ENCODE peak calls at places on chromosome 17, in four cellular contexts. X, D, J and W are unnamed samples.

GRCh38 chr17:20280832-20281231 is 186.5 kb downstream of the LGALS9B start:
- DNase-seq in X (no peak), D (no peak), J (no peak), W (no peak)

GRCh38 chr17:1186214-1186820 is 6.5 kb upstream of the ABR start:
- DNase-seq in X (no peak), D (no peak), J (no peak), W (no peak)

GRCh38 chr17:77140878-77141767 is at the start of gene SEC14L1:
- DNase-seq in X (no peak), D (peak; percentile 86), J (no peak), W (no peak)

GRCh38 chr17:45228985-45229517 is 7.4 kb downstream of the FMNL1 start:
- DNase-seq in X (no peak), D (peak; percentile 74), J (peak; percentile 76), W (no peak)

GRCh38 chr17:18143044-18143936 is 34.7 kb downstream of the MYO15A start:
- DNase-seq in X (no peak), D (peak; percentile 87), J (no peak), W (no peak)

GRCh38 chr17:59751955-59752413 is 44.5 kb downstream of the VMP1 start:
- DNase-seq in X (no peak), D (no peak), J (no peak), W (no peak)

GRCh38 chr17:17784599-17785264 is 52.1 kb downstream of the SREBF1 start:
- DNase-seq in X (no peak), D (no peak), J (no peak), W (no peak)

GRCh38 chr17:39107973-39108372 is 43.5 kb downstream of the PLXDC1 start:
- DNase-seq in X (no peak), D (peak; percentile 59), J (no peak), W (no peak)

GRCh38 chr17:1830288-1830687 is 483 bp downstream of the RPA1 start:
- DNase-seq in X (no peak), D (peak; percentile 45), J (no peak), W (no peak)

GRCh38 chr17:40945414-40945813 is 8.0 kb upstream of the KRT23 start:
- DNase-seq in X (no peak), D (no peak), J (no peak), W (no peak)

GRCh38 chr17:66915204-66915611 is 49.3 kb upstream of the CACNG4 start:
- DNase-seq in X (no peak), D (peak; percentile 71), J (no peak), W (no peak)

GRCh38 chr17:31570231-31570630 is 178.8 kb downstream of the RAB11FIP4 start:
- DNase-seq in X (no peak), D (no peak), J (no peak), W (no peak)

GRCh38 chr17:80704381-80704819 is 159.8 kb downstream of the RPTOR start:
- DNase-seq in X (no peak), D (no peak), J (no peak), W (no peak)

GRCh38 chr17:80706454-80706853 is 161.8 kb downstream of the RPTOR start:
- DNase-seq in X (no peak), D (no peak), J (no peak), W (no peak)

GRCh38 chr17:80704894-80705293 is 160.3 kb downstream of the RPTOR start:
- DNase-seq in X (no peak), D (no peak), J (no peak), W (no peak)

GRCh38 chr17:80708497-80708896 is 163.9 kb downstream of the RPTOR start:
- DNase-seq in X (no peak), D (no peak), J (no peak), W (no peak)

GRCh38 chr17:80705988-80706387 is 161.3 kb downstream of the RPTOR start:
- DNase-seq in X (no peak), D (no peak), J (no peak), W (no peak)
- TF ChIP-seq CTCF in X (no peak), D (no peak), J (no peak), W (no peak)

GRCh38 chr17:49583226-49583625 is 7.6 kb downstream of the NXPH3 start:
- DNase-seq in X (no peak), D (no peak), J (no peak), W (no peak)
- TF ChIP-seq CTCF in X (no peak), D (no peak), J (no peak), W (no peak)

GRCh38 chr17:42548070-42548837 is 4.5 kb upstream of the HSD17B1 start:
- DNase-seq in X (peak; percentile 87), D (peak; percentile 97), J (no peak), W (no peak)
- TF ChIP-seq CTCF in X (peak; percentile 67), D (peak; percentile 76), J (no peak), W (peak; percentile 35)

GRCh38 chr17:28857848-28858360 is 3.1 kb downstream of the ERAL1 start:
- DNase-seq in X (no peak), D (no peak), J (no peak), W (no peak)

GRCh38 chr17:28849281-28849680 is 5.5 kb upstream of the ERAL1 start:
- DNase-seq in X (no peak), D (no peak), J (no peak), W (no peak)

GRCh38 chr17:28860363-28860808 is 5.6 kb downstream of the ERAL1 start:
- DNase-seq in X (no peak), D (no peak), J (no peak), W (no peak)

GRCh38 chr17:28853295-28853694 is 1.5 kb upstream of the ERAL1 start:
- DNase-seq in X (no peak), D (no peak), J (no peak), W (no peak)

DNA sequence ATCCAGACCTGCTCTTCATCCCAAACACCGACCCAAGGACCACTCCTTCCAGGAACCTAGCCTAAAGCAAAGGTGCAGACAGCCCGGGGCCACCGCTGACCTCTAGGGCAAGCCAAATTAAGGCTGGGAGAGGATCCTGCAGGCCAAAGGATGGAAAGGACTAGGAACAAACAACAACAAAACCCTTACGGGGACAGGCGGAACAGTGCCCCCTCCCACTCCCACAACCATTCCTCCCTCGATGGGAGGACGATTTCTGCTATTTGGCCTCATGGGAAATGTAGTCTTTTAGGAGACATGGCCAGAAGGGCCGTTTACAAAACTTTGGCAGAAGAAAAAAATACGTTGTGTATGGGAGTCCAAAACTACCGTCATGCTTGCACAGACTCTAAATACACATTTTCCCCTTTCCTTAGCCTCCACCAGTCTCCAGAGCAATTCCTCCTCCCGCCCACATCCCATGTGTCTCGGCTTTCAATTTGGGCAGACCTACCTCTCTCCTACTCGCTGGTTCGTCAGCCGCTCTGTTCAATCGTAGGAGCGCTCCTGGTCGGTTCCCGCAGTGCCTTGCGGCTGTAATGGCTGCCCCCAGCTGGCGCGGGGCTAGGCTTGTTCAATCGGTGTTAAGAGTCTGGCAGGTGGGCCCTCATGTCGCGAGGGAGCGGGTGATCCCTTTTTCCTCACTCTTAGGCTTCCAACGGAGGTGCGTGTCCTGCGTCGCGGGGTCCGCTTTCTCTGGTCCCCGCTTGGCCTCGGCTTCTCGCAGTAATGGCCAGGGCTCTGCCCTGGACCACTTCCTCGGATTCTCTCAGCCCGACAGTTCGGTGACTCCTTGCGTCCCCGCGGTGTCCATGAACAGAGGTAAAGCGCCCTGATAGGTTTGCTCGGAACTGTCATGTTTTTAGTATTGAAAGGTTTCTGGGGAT is at the start of gene ERAL1:
- DNase-seq in X (peak; percentile 82), D (peak; percentile 94), J (peak; percentile 51), W (peak; percentile 49)
- TF ChIP-seq CTCF in X (peak; percentile 29), D (no peak), J (peak; percentile 19), W (peak; percentile 5)

GRCh38 chr17:55996826-55997225 is 156.4 kb upstream of the ANKFN1 start:
- DNase-seq in X (no peak), D (no peak), J (no peak), W (no peak)
- TF ChIP-seq CTCF in X (peak; percentile 45), D (peak; percentile 28), J (no peak), W (peak; percentile 17)

GRCh38 chr17:74566132-74566753 is 1.1 kb downstream of the CD300H start:
- DNase-seq in X (no peak), D (peak; percentile 88), J (no peak), W (no peak)
- TF ChIP-seq CTCF in X (peak; percentile 74), D (peak; percentile 89), J (peak; percentile 58), W (peak; percentile 29)

DNA sequence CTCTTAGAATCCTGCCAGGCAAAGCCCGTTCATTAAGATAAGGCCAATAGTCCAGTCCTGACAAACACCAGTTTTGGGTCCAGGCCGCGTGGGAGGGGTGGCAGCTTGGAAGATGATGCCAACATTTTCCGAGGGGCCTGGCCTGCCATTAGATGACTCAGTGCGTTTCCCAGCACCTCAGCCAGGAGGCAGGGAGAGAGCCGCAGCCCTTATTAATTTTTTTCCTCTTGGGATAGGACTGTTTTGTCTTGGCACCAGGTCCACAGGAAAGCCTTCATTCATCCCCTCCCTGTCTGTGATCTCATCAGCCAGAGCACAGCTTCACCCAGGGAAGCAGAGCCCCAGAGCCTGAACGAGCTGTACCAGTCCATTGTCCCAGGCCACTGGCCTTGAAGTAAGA is 4.7 kb upstream of the NDEL1 start:
- DNase-seq in X (no peak), D (no peak), J (peak; percentile 61), W (no peak)
- TF ChIP-seq CTCF in X (no peak), D (no peak), J (no peak), W (no peak)

DNA sequence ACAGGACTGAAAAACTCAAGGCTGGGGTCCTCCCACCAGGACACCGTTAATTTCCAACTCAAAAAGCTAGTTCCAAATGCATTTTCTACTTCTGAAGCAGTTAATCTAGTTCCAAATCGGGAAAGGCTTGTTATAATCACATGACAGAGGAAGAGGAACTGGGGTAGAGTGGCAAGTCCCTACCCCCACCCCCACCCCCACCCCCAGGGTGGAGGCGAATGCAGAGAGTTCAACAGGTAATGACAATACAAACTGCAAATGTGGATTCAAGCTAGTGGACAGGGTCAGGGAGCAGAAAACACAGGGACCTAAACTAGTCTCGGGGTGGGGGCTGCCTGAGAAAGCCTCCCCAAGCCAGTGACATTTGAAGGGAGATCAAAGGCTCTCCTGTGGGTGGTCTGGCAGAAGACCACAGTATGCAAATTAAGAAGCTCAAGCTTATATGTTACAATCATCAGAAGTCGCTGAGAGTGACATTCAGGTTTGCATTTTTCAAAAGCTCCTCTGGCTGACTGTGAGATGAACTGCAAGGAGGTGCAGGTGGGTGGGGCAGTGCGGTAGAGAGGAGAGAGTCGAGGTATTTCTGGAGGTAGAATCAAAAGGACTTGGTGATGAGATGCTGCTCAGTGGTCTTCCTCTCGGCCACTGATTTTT is 56.4 kb upstream of the SLC25A19 start:
- DNase-seq in X (no peak), D (peak; percentile 63), J (no peak), W (no peak)
- TF ChIP-seq CTCF in X (no peak), D (no peak), J (no peak), W (no peak)

DNA sequence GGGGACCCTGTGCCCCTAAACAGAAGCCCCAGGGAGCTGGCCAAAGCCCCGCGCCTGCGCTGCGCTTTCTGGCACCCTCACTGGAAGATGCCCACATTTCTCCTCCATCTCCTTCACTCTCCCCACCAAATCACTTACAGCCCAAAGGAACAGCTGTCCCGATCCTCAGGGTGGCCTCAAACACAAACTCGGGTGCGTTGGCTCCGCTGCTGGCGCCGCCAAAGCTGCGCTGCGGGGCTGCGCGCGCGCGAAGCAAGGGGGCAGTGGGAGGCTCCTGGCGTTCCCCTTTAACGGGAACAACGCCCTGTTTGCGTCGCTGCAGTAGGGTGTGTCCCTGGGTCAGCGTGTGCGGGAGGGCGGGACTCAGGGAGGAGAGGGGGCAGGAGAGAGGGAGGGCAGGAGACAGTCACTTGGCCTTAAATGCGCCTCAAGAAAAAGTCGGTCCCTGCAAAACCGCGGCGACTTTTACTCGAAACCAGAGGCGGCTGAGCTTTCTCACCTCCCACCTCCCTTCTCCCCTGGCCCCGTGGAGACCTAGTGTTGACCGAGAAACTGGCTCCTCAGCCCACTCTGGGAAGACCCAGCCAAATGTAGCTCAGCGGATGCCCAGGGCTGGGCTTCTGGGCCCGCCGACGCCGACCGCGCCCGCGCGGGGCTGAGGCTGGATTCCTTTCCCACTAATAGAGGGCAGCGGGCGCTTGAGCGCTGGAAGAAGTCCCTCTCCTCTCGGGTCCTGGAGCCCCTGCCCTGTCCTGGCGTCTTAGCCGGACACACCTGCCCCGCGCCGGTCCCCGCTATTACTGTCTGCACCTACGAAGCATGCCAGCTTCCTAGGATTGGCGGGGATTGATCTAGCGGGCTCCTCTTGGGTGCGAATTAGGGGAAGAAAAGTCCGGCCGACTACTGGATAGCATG is 2.6 kb downstream of the PMP22 start:
- DNase-seq in X (no peak), D (peak; percentile 89), J (peak; percentile 81), W (peak; percentile 76)
- TF ChIP-seq CTCF in X (no peak), D (no peak), J (peak; percentile 31), W (peak; percentile 60)